ENCODE peak calls at places on chromosomes 6 and 20, in eight cellular contexts. X, F, I, A, V, N, G and Z are unnamed samples.
A peak's percentile ranks its signal among the peaks of the same experiment; 100 is the strongest.

GRCh38 chr6:163645560-163645959 is 231.0 kb downstream of the QKI start:
- DNase-seq in X (no peak), F (no peak), I (no peak), A (no peak), V (no peak), N (no peak), G (no peak), Z (no peak)

GRCh38 chr20:14337400-14338171 is at the start of gene FLRT3:
- DNase-seq in X (peak; percentile 76), F (no peak), I (peak; percentile 92), A (peak; percentile 84), V (peak; percentile 74), N (peak; percentile 79), G (peak; percentile 96), Z (peak; percentile 74)

GRCh38 chr6:149844480-149844879 is 19.7 kb downstream of the LRP11 start:
- DNase-seq in X (no peak), F (no peak), I (no peak), A (no peak), V (no peak), N (no peak), G (no peak), Z (no peak)

GRCh38 chr6:169254456-169255316 is 1.0 kb upstream of the THBS2 start:
- DNase-seq in X (no peak), F (no peak), I (no peak), A (no peak), V (no peak), N (no peak), G (no peak), Z (no peak)

GRCh38 chr6:17585766-17586502 is 14.2 kb upstream of the FAM8A1 start:
- DNase-seq in X (no peak), F (no peak), I (peak; percentile 8), A (no peak), V (no peak), N (no peak), G (peak; percentile 20), Z (peak; percentile 71)

GRCh38 chr20:40646321-40647212 is 42.5 kb downstream of the MAFB start:
- DNase-seq in X (peak; percentile 11), F (no peak), I (peak; percentile 26), A (no peak), V (no peak), N (no peak), G (no peak), Z (no peak)

GRCh38 chr6:116268589-116269293 is 11.0 kb downstream of the TSPYL1 start:
- DNase-seq in X (no peak), F (no peak), I (peak; percentile 59), A (peak; percentile 44), V (no peak), N (no peak), G (peak; percentile 78), Z (peak; percentile 62)

GRCh38 chr6:105920071-105920470 is 166.1 kb upstream of the PRDM1 start:
- DNase-seq in X (no peak), F (no peak), I (no peak), A (no peak), V (no peak), N (no peak), G (no peak), Z (no peak)

GRCh38 chr6:111119550-111120329 is 32.4 kb downstream of the SLC16A10 start:
- DNase-seq in X (no peak), F (no peak), I (no peak), A (no peak), V (no peak), N (no peak), G (no peak), Z (no peak)

GRCh38 chr6:168314948-168315347 is 4.6 kb downstream of the DACT2 start:
- DNase-seq in X (no peak), F (no peak), I (peak; percentile 54), A (no peak), V (peak; percentile 21), N (no peak), G (peak; percentile 63), Z (no peak)

GRCh38 chr6:101779051-101779844 is 385.7 kb downstream of the GRIK2 start:
- DNase-seq in X (no peak), F (no peak), I (no peak), A (no peak), V (no peak), N (no peak), G (no peak), Z (no peak)

GRCh38 chr6:134347916-134348805 is 30.2 kb upstream of the SGK1 start:
- DNase-seq in X (no peak), F (no peak), I (no peak), A (no peak), V (peak; percentile 83), N (no peak), G (no peak), Z (no peak)

GRCh38 chr20:19883501-19883900 is 125.4 kb downstream of the RIN2 start:
- DNase-seq in X (no peak), F (no peak), I (no peak), A (no peak), V (no peak), N (no peak), G (no peak), Z (no peak)

GRCh38 chr20:63830821-63831593 is at the start of gene ZBTB46:
- DNase-seq in X (peak; percentile 72), F (no peak), I (peak; percentile 87), A (peak; percentile 75), V (no peak), N (peak; percentile 79), G (peak; percentile 84), Z (no peak)

GRCh38 chr6:123668063-123668462 is 31.3 kb upstream of the TRDN start:
- DNase-seq in X (no peak), F (no peak), I (no peak), A (no peak), V (no peak), N (no peak), G (no peak), Z (no peak)

GRCh38 chr6:170007468-170008240 is 256.2 kb downstream of the ERMARD start:
- DNase-seq in X (no peak), F (no peak), I (peak; percentile 75), A (no peak), V (no peak), N (no peak), G (no peak), Z (no peak)

GRCh38 chr6:155404937-155405336 is 50.7 kb downstream of the NOX3 start:
- DNase-seq in X (no peak), F (no peak), I (peak; percentile 29), A (no peak), V (no peak), N (no peak), G (no peak), Z (no peak)

GRCh38 chr6:155402656-155403304 is 52.9 kb downstream of the NOX3 start:
- DNase-seq in X (no peak), F (no peak), I (peak; percentile 14), A (no peak), V (no peak), N (no peak), G (no peak), Z (no peak)

GRCh38 chr6:155408231-155408630 is 47.4 kb downstream of the NOX3 start:
- DNase-seq in X (no peak), F (no peak), I (no peak), A (no peak), V (no peak), N (no peak), G (no peak), Z (no peak)

GRCh38 chr6:155408981-155409380 is 46.7 kb downstream of the NOX3 start:
- DNase-seq in X (no peak), F (no peak), I (no peak), A (no peak), V (no peak), N (no peak), G (no peak), Z (no peak)

DNA sequence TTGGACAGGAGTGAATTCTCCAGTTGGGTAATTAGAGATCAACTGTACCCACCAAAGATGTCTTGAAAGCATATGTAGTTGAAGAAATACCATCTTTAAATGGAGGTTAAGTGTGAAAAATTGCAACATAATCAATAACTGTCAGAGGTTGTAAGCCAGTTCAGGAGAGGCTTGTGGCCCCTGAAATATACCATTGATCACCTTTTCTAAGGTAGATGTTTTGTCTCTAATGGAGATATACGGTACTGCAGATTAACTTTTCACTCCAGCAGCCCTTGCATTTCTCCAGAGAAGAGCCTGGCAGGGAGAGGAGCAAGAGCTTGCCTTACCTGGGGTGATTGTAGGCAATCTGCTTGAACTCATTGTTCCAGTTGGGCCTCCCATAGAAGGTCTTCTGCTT is 48.8 kb downstream of the NOX3 start:
- DNase-seq in X (no peak), F (no peak), I (no peak), A (peak; percentile 2), V (no peak), N (no peak), G (no peak), Z (no peak)
- TF ChIP-seq CTCF in X (peak; percentile 46), F (no peak), I (peak; percentile 9), A (no peak), V (no peak), N (no peak), G (no peak), Z (no peak)

GRCh38 chr20:62227977-62228958 is 8.2 kb upstream of the HRH3 start:
- DNase-seq in X (no peak), F (no peak), I (peak; percentile 44), A (no peak), V (no peak), N (no peak), G (no peak), Z (peak; percentile 91)
- TF ChIP-seq CTCF in X (no peak), F (no peak), I (no peak), A (no peak), V (no peak), N (no peak), G (no peak), Z (no peak)

GRCh38 chr6:127690092-127690491 is 113.1 kb downstream of the C6orf58 start:
- DNase-seq in X (no peak), F (no peak), I (peak; percentile 34), A (peak; percentile 2), V (no peak), N (no peak), G (peak; percentile 12), Z (no peak)
- TF ChIP-seq CTCF in X (peak; percentile 28), F (no peak), I (peak; percentile 67), A (peak; percentile 64), V (no peak), N (peak; percentile 22), G (peak; percentile 59), Z (peak; percentile 77)

GRCh38 chr6:127538750-127539264 is 19.7 kb upstream of the MTCL3 start:
- DNase-seq in X (no peak), F (no peak), I (no peak), A (no peak), V (no peak), N (no peak), G (no peak), Z (no peak)

DNA sequence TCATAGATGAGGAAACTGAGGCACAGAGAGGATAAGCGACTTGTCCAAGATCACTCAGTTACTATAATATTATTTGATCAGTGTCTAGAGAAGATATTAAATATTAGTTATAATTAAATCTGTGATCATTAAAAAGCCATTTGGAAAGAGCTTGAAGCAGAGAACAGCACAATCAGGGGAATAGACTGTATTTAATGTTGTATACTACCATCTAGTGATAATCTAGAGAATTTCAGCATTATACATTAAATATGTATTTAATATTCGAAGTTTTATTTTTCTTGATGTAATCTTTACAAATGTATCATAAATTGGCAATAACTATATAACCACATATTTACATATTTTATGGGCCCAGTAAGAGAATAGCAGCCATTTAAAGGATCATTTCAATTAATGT is 20.2 kb upstream of the MTCL3 start:
- DNase-seq in X (no peak), F (no peak), I (no peak), A (no peak), V (no peak), N (no peak), G (peak; percentile 10), Z (no peak)
- TF ChIP-seq CTCF in X (no peak), F (peak; percentile 67), I (peak; percentile 32), A (peak; percentile 62), V (peak; percentile 51), N (peak; percentile 22), G (peak; percentile 57), Z (peak; percentile 27)